ENCODE peak calls at places on chromosome 4, in eight cellular contexts. One of them, this sample, is unnamed.

GRCh38 chr4:45350438-45350837 is 624.1 kb upstream of the GNPDA2 start:
- DNase-seq in CD4-positive, CD25-positive, alpha-beta regulatory T cell: no peak
- DNase-seq in naive thymus-derived CD4-positive, alpha-beta T cell: no peak
- DNase-seq in aorta: no peak
- DNase-seq in neural progenitor cell: no peak
- DNase-seq in pancreas: no peak
- DNase-seq in SK-N-SH: no peak
- DNase-seq in lower lobe of right lung: no peak
- DNase-seq in this sample: no peak

GRCh38 chr4:32025840-32026459 is 1305.8 kb downstream of the PCDH7 start:
- DNase-seq in lower lobe of right lung: no peak
- DNase-seq in pancreas: no peak
- DNase-seq in CD4-positive, CD25-positive, alpha-beta regulatory T cell: no peak
- DNase-seq in aorta: no peak
- DNase-seq in SK-N-SH: no peak
- DNase-seq in neural progenitor cell: no peak
- DNase-seq in naive thymus-derived CD4-positive, alpha-beta T cell: no peak
- DNase-seq in this sample: no peak

GRCh38 chr4:25859429-25860148 is 3.2 kb downstream of the SEL1L3 start:
- DNase-seq in lower lobe of right lung: no peak
- DNase-seq in naive thymus-derived CD4-positive, alpha-beta T cell: peak; percentile 54
- DNase-seq in neural progenitor cell: no peak
- DNase-seq in pancreas: no peak
- DNase-seq in SK-N-SH: peak; percentile 31
- DNase-seq in CD4-positive, CD25-positive, alpha-beta regulatory T cell: peak; percentile 87
- DNase-seq in aorta: no peak
- DNase-seq in this sample: no peak

GRCh38 chr4:98514930-98515809 is 143.2 kb downstream of the TSPAN5 start:
- DNase-seq in lower lobe of right lung: no peak
- DNase-seq in pancreas: no peak
- DNase-seq in naive thymus-derived CD4-positive, alpha-beta T cell: no peak
- DNase-seq in neural progenitor cell: peak; percentile 18
- DNase-seq in CD4-positive, CD25-positive, alpha-beta regulatory T cell: no peak
- DNase-seq in aorta: no peak
- DNase-seq in SK-N-SH: peak; percentile 23
- DNase-seq in this sample: no peak

GRCh38 chr4:68373513-68373912 is 23.6 kb upstream of the YTHDC1 start:
- DNase-seq in lower lobe of right lung: peak; percentile 75
- DNase-seq in pancreas: peak; percentile 57
- DNase-seq in neural progenitor cell: peak; percentile 92
- DNase-seq in SK-N-SH: peak; percentile 54
- DNase-seq in CD4-positive, CD25-positive, alpha-beta regulatory T cell: peak; percentile 80
- DNase-seq in naive thymus-derived CD4-positive, alpha-beta T cell: peak; percentile 49
- DNase-seq in aorta: peak; percentile 90
- DNase-seq in this sample: no peak

GRCh38 chr4:77931452-77932135 is 69.0 kb downstream of the MRPL1 start:
- DNase-seq in pancreas: no peak
- DNase-seq in aorta: no peak
- DNase-seq in lower lobe of right lung: no peak
- DNase-seq in neural progenitor cell: no peak
- DNase-seq in CD4-positive, CD25-positive, alpha-beta regulatory T cell: no peak
- DNase-seq in SK-N-SH: no peak
- DNase-seq in naive thymus-derived CD4-positive, alpha-beta T cell: no peak
- DNase-seq in this sample: no peak

GRCh38 chr4:36348403-36348938 is 67.1 kb downstream of the DTHD1 start:
- DNase-seq in SK-N-SH: no peak
- DNase-seq in lower lobe of right lung: no peak
- DNase-seq in CD4-positive, CD25-positive, alpha-beta regulatory T cell: peak; percentile 14
- DNase-seq in aorta: no peak
- DNase-seq in pancreas: no peak
- DNase-seq in neural progenitor cell: no peak
- DNase-seq in naive thymus-derived CD4-positive, alpha-beta T cell: no peak
- DNase-seq in this sample: no peak

GRCh38 chr4:102620697-102621497 is 119.7 kb downstream of the NFKB1 start:
- DNase-seq in CD4-positive, CD25-positive, alpha-beta regulatory T cell: peak; percentile 44
- DNase-seq in pancreas: no peak
- DNase-seq in lower lobe of right lung: no peak
- DNase-seq in neural progenitor cell: peak; percentile 20
- DNase-seq in SK-N-SH: peak; percentile 33
- DNase-seq in aorta: no peak
- DNase-seq in naive thymus-derived CD4-positive, alpha-beta T cell: no peak
- DNase-seq in this sample: peak; percentile 75

GRCh38 chr4:109915385-109916002 is 2.8 kb downstream of the EGF start:
- DNase-seq in neural progenitor cell: no peak
- DNase-seq in aorta: no peak
- DNase-seq in lower lobe of right lung: no peak
- DNase-seq in CD4-positive, CD25-positive, alpha-beta regulatory T cell: no peak
- DNase-seq in naive thymus-derived CD4-positive, alpha-beta T cell: no peak
- DNase-seq in SK-N-SH: no peak
- DNase-seq in pancreas: no peak
- DNase-seq in this sample: no peak

GRCh38 chr4:104487105-104487504 is 7.6 kb downstream of the CXXC4 start:
- DNase-seq in pancreas: no peak
- DNase-seq in CD4-positive, CD25-positive, alpha-beta regulatory T cell: no peak
- DNase-seq in lower lobe of right lung: no peak
- DNase-seq in neural progenitor cell: no peak
- DNase-seq in aorta: no peak
- DNase-seq in naive thymus-derived CD4-positive, alpha-beta T cell: no peak
- DNase-seq in SK-N-SH: peak; percentile 4
- DNase-seq in this sample: no peak

GRCh38 chr4:88276952-88277710 is 7.2 kb downstream of the PPM1K start:
- DNase-seq in aorta: no peak
- DNase-seq in SK-N-SH: no peak
- DNase-seq in pancreas: no peak
- DNase-seq in lower lobe of right lung: no peak
- DNase-seq in neural progenitor cell: no peak
- DNase-seq in naive thymus-derived CD4-positive, alpha-beta T cell: no peak
- DNase-seq in CD4-positive, CD25-positive, alpha-beta regulatory T cell: no peak
- DNase-seq in this sample: no peak
- H3K36me3 ChIP-seq in aorta: no peaks in the 10 kb centered on the region
- H3K36me3 ChIP-seq in SK-N-SH: peaks cover 3% of the 10 kb centered on the region
- H3K36me3 ChIP-seq in pancreas: no peaks in the 10 kb centered on the region
- H3K36me3 ChIP-seq in lower lobe of right lung: peaks cover under 1% of the 10 kb centered on the region
- H3K36me3 ChIP-seq in neural progenitor cell: no peaks in the 10 kb centered on the region
- H3K36me3 ChIP-seq in naive thymus-derived CD4-positive, alpha-beta T cell: no peaks in the 10 kb centered on the region
- H3K36me3 ChIP-seq in CD4-positive, CD25-positive, alpha-beta regulatory T cell: peaks cover 39% of the 10 kb centered on the region
- H3K36me3 ChIP-seq in this sample: no peaks in the 10 kb centered on the region

DNA sequence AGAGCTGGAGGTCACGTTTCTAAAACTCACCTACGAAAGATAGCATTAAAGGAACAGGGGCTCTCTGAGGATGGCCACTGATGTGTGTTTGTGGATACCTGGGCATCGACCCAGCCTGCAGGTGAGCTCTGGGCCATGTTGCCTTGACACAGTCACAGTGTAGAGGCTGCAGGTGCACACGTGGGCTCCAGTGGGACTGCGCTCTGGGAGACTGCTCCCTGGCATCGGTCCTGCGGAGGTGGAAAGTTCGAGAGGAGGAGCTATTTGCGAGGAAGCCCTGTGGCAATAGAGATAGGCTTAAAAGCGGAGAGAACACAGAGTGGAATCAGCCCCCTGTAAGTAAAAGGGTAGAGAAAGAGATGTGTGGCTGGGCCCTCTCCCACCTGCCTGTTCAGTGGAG is 12.3 kb upstream of the TADA2B start:
- DNase-seq in lower lobe of right lung: no peak
- DNase-seq in SK-N-SH: no peak
- DNase-seq in aorta: peak; percentile 17
- DNase-seq in pancreas: no peak
- DNase-seq in CD4-positive, CD25-positive, alpha-beta regulatory T cell: no peak
- DNase-seq in neural progenitor cell: no peak
- DNase-seq in naive thymus-derived CD4-positive, alpha-beta T cell: no peak
- DNase-seq in this sample: no peak
- H3K36me3 ChIP-seq in lower lobe of right lung: peaks cover 56% of the 10 kb centered on the region
- H3K36me3 ChIP-seq in SK-N-SH: peaks cover 20% of the 10 kb centered on the region
- H3K36me3 ChIP-seq in aorta: no peaks in the 10 kb centered on the region
- H3K36me3 ChIP-seq in pancreas: no peaks in the 10 kb centered on the region
- H3K36me3 ChIP-seq in CD4-positive, CD25-positive, alpha-beta regulatory T cell: peaks cover 63% of the 10 kb centered on the region
- H3K36me3 ChIP-seq in neural progenitor cell: no peaks in the 10 kb centered on the region
- H3K36me3 ChIP-seq in naive thymus-derived CD4-positive, alpha-beta T cell: peaks cover 24% of the 10 kb centered on the region
- H3K36me3 ChIP-seq in this sample: no peaks in the 10 kb centered on the region

GRCh38 chr4:113512880-113513279 is 248.7 kb downstream of the CAMK2D start:
- DNase-seq in lower lobe of right lung: no peak
- DNase-seq in aorta: no peak
- DNase-seq in pancreas: peak; percentile 9
- DNase-seq in CD4-positive, CD25-positive, alpha-beta regulatory T cell: no peak
- DNase-seq in neural progenitor cell: no peak
- DNase-seq in SK-N-SH: no peak
- DNase-seq in naive thymus-derived CD4-positive, alpha-beta T cell: no peak
- DNase-seq in this sample: no peak
- H3K36me3 ChIP-seq in lower lobe of right lung: peaks cover 53% of the 10 kb centered on the region
- H3K36me3 ChIP-seq in aorta: no peaks in the 10 kb centered on the region
- H3K36me3 ChIP-seq in pancreas: no peaks in the 10 kb centered on the region
- H3K36me3 ChIP-seq in CD4-positive, CD25-positive, alpha-beta regulatory T cell: peaks cover 54% of the 10 kb centered on the region
- H3K36me3 ChIP-seq in neural progenitor cell: no peaks in the 10 kb centered on the region
- H3K36me3 ChIP-seq in SK-N-SH: peaks cover 55% of the 10 kb centered on the region
- H3K36me3 ChIP-seq in naive thymus-derived CD4-positive, alpha-beta T cell: peaks cover 5% of the 10 kb centered on the region
- H3K36me3 ChIP-seq in this sample: peaks cover 8% of the 10 kb centered on the region

GRCh38 chr4:3188118-3188517 is 60.8 kb upstream of the MSANTD1 start:
- DNase-seq in neural progenitor cell: no peak
- DNase-seq in naive thymus-derived CD4-positive, alpha-beta T cell: no peak
- DNase-seq in aorta: no peak
- DNase-seq in SK-N-SH: no peak
- DNase-seq in pancreas: no peak
- DNase-seq in CD4-positive, CD25-positive, alpha-beta regulatory T cell: no peak
- DNase-seq in lower lobe of right lung: no peak
- DNase-seq in this sample: no peak

GRCh38 chr4:3183008-3183407 is 66.0 kb upstream of the MSANTD1 start:
- DNase-seq in aorta: no peak
- DNase-seq in naive thymus-derived CD4-positive, alpha-beta T cell: no peak
- DNase-seq in SK-N-SH: no peak
- DNase-seq in neural progenitor cell: no peak
- DNase-seq in lower lobe of right lung: no peak
- DNase-seq in pancreas: no peak
- DNase-seq in CD4-positive, CD25-positive, alpha-beta regulatory T cell: no peak
- DNase-seq in this sample: no peak

GRCh38 chr4:3189459-3189858 is 59.5 kb upstream of the MSANTD1 start:
- DNase-seq in pancreas: no peak
- DNase-seq in lower lobe of right lung: no peak
- DNase-seq in aorta: no peak
- DNase-seq in neural progenitor cell: no peak
- DNase-seq in naive thymus-derived CD4-positive, alpha-beta T cell: no peak
- DNase-seq in SK-N-SH: no peak
- DNase-seq in CD4-positive, CD25-positive, alpha-beta regulatory T cell: no peak
- DNase-seq in this sample: no peak

GRCh38 chr4:3184725-3185124 is 64.2 kb upstream of the MSANTD1 start:
- DNase-seq in lower lobe of right lung: no peak
- DNase-seq in CD4-positive, CD25-positive, alpha-beta regulatory T cell: no peak
- DNase-seq in neural progenitor cell: no peak
- DNase-seq in aorta: no peak
- DNase-seq in SK-N-SH: no peak
- DNase-seq in naive thymus-derived CD4-positive, alpha-beta T cell: no peak
- DNase-seq in pancreas: no peak
- DNase-seq in this sample: no peak

DNA sequence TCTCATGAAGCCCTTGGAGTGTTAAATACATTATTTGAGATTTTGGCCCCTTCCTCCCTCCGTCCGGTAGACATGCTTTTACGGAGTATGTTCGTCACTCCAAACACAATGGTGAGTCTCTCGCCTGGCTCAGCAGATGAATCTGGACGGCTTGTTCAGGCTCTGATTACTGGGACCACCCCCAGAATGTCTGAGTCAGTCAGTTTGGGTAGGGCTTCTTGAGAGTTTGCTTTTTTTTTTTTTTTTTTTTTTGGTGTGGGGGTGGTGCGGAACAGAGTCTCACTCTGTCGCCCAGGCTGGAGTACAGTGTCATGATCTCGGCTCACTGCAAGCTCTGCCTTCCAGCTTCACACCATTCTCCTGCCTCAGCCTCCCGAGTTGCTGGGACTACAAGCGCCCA is 62.4 kb upstream of the MSANTD1 start:
- DNase-seq in SK-N-SH: no peak
- DNase-seq in neural progenitor cell: no peak
- DNase-seq in pancreas: no peak
- DNase-seq in CD4-positive, CD25-positive, alpha-beta regulatory T cell: no peak
- DNase-seq in naive thymus-derived CD4-positive, alpha-beta T cell: no peak
- DNase-seq in lower lobe of right lung: no peak
- DNase-seq in aorta: no peak
- DNase-seq in this sample: no peak
- H3K36me3 ChIP-seq in SK-N-SH: peaks cover 40% of the 10 kb centered on the region
- H3K36me3 ChIP-seq in neural progenitor cell: no peaks in the 10 kb centered on the region
- H3K36me3 ChIP-seq in pancreas: peaks cover 7% of the 10 kb centered on the region
- H3K36me3 ChIP-seq in CD4-positive, CD25-positive, alpha-beta regulatory T cell: peaks cover 69% of the 10 kb centered on the region
- H3K36me3 ChIP-seq in naive thymus-derived CD4-positive, alpha-beta T cell: peaks cover 21% of the 10 kb centered on the region
- H3K36me3 ChIP-seq in lower lobe of right lung: peaks cover 99% of the 10 kb centered on the region
- H3K36me3 ChIP-seq in aorta: peaks cover 2% of the 10 kb centered on the region
- H3K36me3 ChIP-seq in this sample: peaks cover 2% of the 10 kb centered on the region